ENCODE peak calls at places on chromosomes 16 and 17, in four cellular contexts. T is GM12878, S is HepG2, G is K562. Y is an unnamed sample.

GRCh38 chr16:81467072-81467471 is 22.5 kb downstream of the CMIP start:
- DNase-seq in G (no peak), T (no peak), S (no peak), Y (no peak)

GRCh38 chr16:67277294-67277998 is 1.9 kb upstream of the PLEKHG4 start:
- DNase-seq in S (peak), G (peak), T (no peak), Y (no peak)

GRCh38 chr16:21083729-21084268 is 66.8 kb downstream of the DNAH3 start:
- DNase-seq in S (peak), G (peak), T (no peak), Y (peak)

GRCh38 chr17:80151333-80151732 is 4.4 kb upstream of the EIF4A3 start:
- DNase-seq in S (no peak), G (no peak), T (no peak), Y (no peak)

GRCh38 chr17:48492401-48493298 is 38.2 kb downstream of the HOXB1 start:
- DNase-seq in T (no peak), S (no peak), G (peak), Y (peak)

GRCh38 chr17:27651411-27652345 is 20.7 kb downstream of the LGALS9 start:
- DNase-seq in S (peak), G (no peak), T (no peak), Y (no peak)

GRCh38 chr17:74987909-74988711 is 678 bp downstream of the CDR2L start:
- DNase-seq in T (no peak), S (no peak), G (peak), Y (peak)

GRCh38 chr16:71746442-71747046 is 22.0 kb upstream of the PHLPP2 start:
- DNase-seq in S (peak), G (peak), T (no peak), Y (peak)

GRCh38 chr16:1197237-1197866 is 27.7 kb downstream of the TPSG1 start:
- DNase-seq in G (no peak), S (peak), T (no peak), Y (no peak)

GRCh38 chr16:57882797-57883196 is 80.5 kb upstream of the KIFC3 start:
- DNase-seq in S (no peak), G (no peak), T (no peak), Y (no peak)

GRCh38 chr16:57308041-57308440 is 23.6 kb upstream of the PLLP start:
- DNase-seq in G (no peak), T (no peak), S (no peak), Y (no peak)

GRCh38 chr17:43545383-43545632 is 832 bp downstream of the ETV4 start:
- DNase-seq in T (no peak), S (no peak), G (no peak), Y (no peak)

GRCh38 chr16:70563571-70563970 is 40.0 kb downstream of the SF3B3 start:
- DNase-seq in T (no peak), G (no peak), S (peak), Y (no peak)

GRCh38 chr16:985237-985636 is 3.7 kb downstream of the SOX8 start:
- DNase-seq in S (no peak), G (no peak), T (no peak), Y (no peak)

GRCh38 chr17:71085238-71086033 is 916.1 kb downstream of the KCNJ2 start:
- DNase-seq in G (no peak), T (no peak), S (peak), Y (peak)

GRCh38 chr17:63774982-63775290 is 966 bp downstream of the DDX42 start:
- DNase-seq in T (no peak), G (no peak), S (no peak), Y (no peak)

GRCh38 chr17:79609616-79610150 is 1.2 kb downstream of the RBFOX3 start:
- DNase-seq in G (no peak), T (no peak), S (no peak), Y (no peak)

GRCh38 chr17:73960469-73960868 is 243.0 kb upstream of the RPL38 start:
- DNase-seq in S (no peak), G (no peak), T (no peak), Y (no peak)

GRCh38 chr16:27267037-27267677 is 1.4 kb downstream of the NSMCE1 start:
- DNase-seq in G (no peak), S (no peak), T (peak), Y (no peak)

GRCh38 chr16:6279261-6279660 is 1053.4 kb upstream of the RBFOX1 start:
- DNase-seq in G (no peak), T (no peak), S (no peak), Y (no peak)

GRCh38 chr17:21375757-21376584 is at the start of gene KCNJ12:
- DNase-seq in T (no peak), S (no peak), G (no peak), Y (peak)

GRCh38 chr16:879986-880385 is 79.5 kb upstream of the GNG13 start:
- DNase-seq in G (no peak), S (no peak), T (no peak), Y (no peak)

GRCh38 chr17:16269658-16270057 is 52.6 kb downstream of the PIGL start:
- DNase-seq in S (no peak), G (no peak), T (no peak), Y (no peak)

GRCh38 chr16:74710401-74710800 is 9.7 kb upstream of the MLKL start:
- DNase-seq in G (no peak), S (no peak), T (no peak), Y (no peak)

GRCh38 chr17:81429353-81429774 is 34.1 kb downstream of the BAHCC1 start:
- DNase-seq in G (no peak), T (no peak), S (no peak), Y (no peak)

GRCh38 chr16:67967956-67968439 is 439 bp downstream of the SLC12A4 start:
- DNase-seq in G (peak), T (no peak), S (no peak), Y (peak)

GRCh38 chr17:68759343-68760140 is 158.4 kb upstream of the FAM20A start:
- DNase-seq in G (peak), T (no peak), S (peak), Y (peak)

GRCh38 chr17:6170349-6170748 is 100.2 kb downstream of the WSCD1 start:
- DNase-seq in G (no peak), T (no peak), S (no peak), Y (no peak)

GRCh38 chr17:1000597-1001490 is 3.9 kb downstream of the TIMM22 start:
- DNase-seq in S (peak), T (no peak), G (no peak), Y (no peak)

GRCh38 chr16:28166394-28167208 is 45.2 kb downstream of the XPO6 start:
- DNase-seq in T (no peak), G (no peak), S (peak), Y (no peak)

GRCh38 chr17:14157822-14158221 is 78.8 kb downstream of the CDRT15 start:
- DNase-seq in G (no peak), S (no peak), T (no peak), Y (no peak)

GRCh38 chr17:47295037-47295873 is 28.5 kb upstream of the EFCAB13 start:
- DNase-seq in G (no peak), S (peak), T (no peak), Y (no peak)

GRCh38 chr17:78840780-78841611 is at the start of gene USP36:
- DNase-seq in T (peak), G (peak), S (peak), Y (peak)

GRCh38 chr16:51048544-51048943 is 102.5 kb downstream of the SALL1 start:
- DNase-seq in S (no peak), T (no peak), G (peak), Y (no peak)

GRCh38 chr16:50462793-50463507 is 85.2 kb upstream of the NKD1 start:
- DNase-seq in S (peak), T (no peak), G (no peak), Y (no peak)

GRCh38 chr16:16940351-16940750 is 530.4 kb downstream of the XYLT1 start:
- DNase-seq in S (no peak), G (peak), T (no peak), Y (no peak)

GRCh38 chr16:23435500-23435899 is 17.5 kb downstream of the COG7 start:
- DNase-seq in S (peak), T (peak), G (peak), Y (peak)

DNA sequence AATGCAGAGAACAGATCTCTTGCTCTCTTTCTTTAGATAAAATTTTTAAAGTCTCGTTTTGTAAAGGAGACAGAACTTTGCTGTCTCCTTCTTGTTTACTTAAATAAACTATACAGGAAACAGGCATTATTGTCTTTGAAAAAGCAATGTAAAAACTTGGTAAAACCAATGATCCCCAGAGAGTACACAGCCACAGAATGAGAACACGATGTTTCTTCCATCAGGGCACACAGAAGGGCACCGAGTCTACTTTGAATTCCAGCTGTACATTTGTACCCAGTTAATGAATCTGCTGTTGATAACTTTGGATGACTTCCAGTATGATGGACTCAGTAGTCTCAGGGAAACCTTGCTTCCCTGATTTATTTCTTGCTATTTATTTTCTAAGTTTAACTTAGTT is 8.1 kb upstream of the TMEM100 start:
- DNase-seq in G (no peak), T (no peak), S (no peak), Y (no peak)
- TF ChIP-seq FOXK2 in G (no peak), T (no peak), S (no peak), Y (no peak)

GRCh38 chr16:85718153-85718477 is 29.4 kb upstream of the GINS2 start:
- DNase-seq in T (no peak), S (no peak), G (no peak), Y (no peak)
- TF ChIP-seq TARDBP in T (no peak), S (no peak), G (no peak), Y (no peak)

GRCh38 chr16:24977673-24978065 is 37.5 kb downstream of the ARHGAP17 start:
- DNase-seq in T (no peak), G (no peak), S (peak), Y (no peak)

GRCh38 chr16:24980077-24980793 is 34.9 kb downstream of the ARHGAP17 start:
- DNase-seq in S (no peak), T (peak), G (no peak), Y (no peak)

GRCh38 chr16:24976971-24977672 is 38.0 kb downstream of the ARHGAP17 start:
- DNase-seq in S (no peak), T (no peak), G (no peak), Y (no peak)

GRCh38 chr16:24976061-24976779 is 38.9 kb downstream of the ARHGAP17 start:
- DNase-seq in S (no peak), T (no peak), G (no peak), Y (no peak)

GRCh38 chr16:24978370-24978914 is 36.7 kb downstream of the ARHGAP17 start:
- DNase-seq in T (peak), G (no peak), S (no peak), Y (no peak)
- TF ChIP-seq FOXK2 in T (no peak), G (no peak), S (no peak), Y (no peak)

GRCh38 chr16:12147681-12148479 is 171.3 kb downstream of the SNX29 start:
- DNase-seq in T (no peak), G (no peak), S (no peak), Y (no peak)
- TF ChIP-seq TARDBP in T (no peak), G (no peak), S (no peak), Y (no peak)